ENCODE peak calls at places on chromosomes 7 and 10, in four cellular contexts. Z, J, U and A are unnamed samples.

GRCh38 chr7:114062810-114063209 is 144.0 kb upstream of the PPP1R3A start:
- DNase-seq in U (no peak), J (no peak), Z (no peak), A (no peak)

GRCh38 chr10:75097666-75098285 is 13.7 kb upstream of the SAMD8 start:
- DNase-seq in Z (no peak), J (no peak), U (no peak), A (no peak)

GRCh38 chr7:55474944-55475911 is 97.1 kb downstream of the VOPP1 start:
- DNase-seq in U (peak; percentile 40), Z (no peak), J (peak; percentile 11), A (no peak)

GRCh38 chr10:96124230-96125141 is 5.6 kb upstream of the ZNF518A start:
- DNase-seq in J (peak; percentile 51), U (peak; percentile 76), Z (no peak), A (no peak)

GRCh38 chr10:11017575-11018425 is at the start of gene CELF2:
- DNase-seq in Z (peak; percentile 2), U (peak; percentile 93), J (peak; percentile 79), A (peak; percentile 28)

GRCh38 chr7:118803-119376 is 73.5 kb upstream of the FAM20C start:
- DNase-seq in Z (no peak), J (no peak), U (no peak), A (no peak)

GRCh38 chr10:132846631-132847415 is 60.9 kb upstream of the NKX6-2 start:
- DNase-seq in U (peak; percentile 55), J (peak; percentile 24), Z (no peak), A (no peak)

GRCh38 chr7:20172736-20173334 is 44.3 kb downstream of the MACC1 start:
- DNase-seq in Z (no peak), U (peak; percentile 58), J (no peak), A (peak; percentile 68)

GRCh38 chr10:21159669-21160068 is 262.6 kb upstream of the NEBL start:
- DNase-seq in J (no peak), Z (no peak), U (no peak), A (no peak)

GRCh38 chr7:122305475-122306319 is 1.1 kb upstream of the FEZF1 start:
- DNase-seq in U (no peak), J (no peak), Z (no peak), A (no peak)

GRCh38 chr10:93813507-93814465 is 56.0 kb downstream of the LGI1 start:
- DNase-seq in Z (peak; percentile 17), U (peak; percentile 76), J (peak; percentile 35), A (peak; percentile 71)

GRCh38 chr7:108067844-108068243 is 62.3 kb downstream of the LAMB4 start:
- DNase-seq in J (no peak), Z (no peak), U (no peak), A (no peak)

GRCh38 chr7:84291756-84292155 is 97.2 kb upstream of the SEMA3A start:
- DNase-seq in U (no peak), J (no peak), Z (no peak), A (no peak)

GRCh38 chr10:115657161-115657850 is 564.1 kb downstream of the ATRNL1 start:
- DNase-seq in J (no peak), U (no peak), Z (no peak), A (no peak)

GRCh38 chr7:23357190-23358093 is 58.3 kb downstream of the MALSU1 start:
- DNase-seq in J (no peak), U (no peak), Z (no peak), A (no peak)

GRCh38 chr7:69893915-69894314 is 295.6 kb downstream of the AUTS2 start:
- DNase-seq in J (no peak), Z (no peak), U (no peak), A (no peak)

GRCh38 chr10:114715171-114715670 is 57.1 kb upstream of the ABLIM1 start:
- DNase-seq in Z (no peak), J (no peak), U (no peak), A (no peak)

GRCh38 chr7:72476608-72477305 is 64.6 kb upstream of the CALN1 start:
- DNase-seq in U (no peak), Z (no peak), J (no peak), A (no peak)

GRCh38 chr10:47230482-47230881 is 69.5 kb upstream of the GDF10 start:
- DNase-seq in U (peak; percentile 53), Z (no peak), J (no peak), A (no peak)

GRCh38 chr10:31136951-31137885 is 105.6 kb upstream of the ZNF438 start:
- DNase-seq in J (no peak), U (no peak), Z (no peak), A (no peak)

GRCh38 chr10:71212249-71213126 is at the start of gene UNC5B:
- DNase-seq in U (peak; percentile 96), Z (peak; percentile 41), J (peak; percentile 91), A (peak; percentile 87)

GRCh38 chr7:110065112-110065511 is 1025.8 kb upstream of the LRRN3 start:
- DNase-seq in Z (no peak), J (no peak), U (no peak), A (no peak)

GRCh38 chr7:54116956-54117355 is 425.2 kb upstream of the VSTM2A start:
- DNase-seq in Z (no peak), J (no peak), U (no peak), A (no peak)

GRCh38 chr10:26550774-26551526 is 112.8 kb downstream of the APBB1IP start:
- DNase-seq in U (no peak), Z (no peak), J (no peak), A (no peak)